ENCODE peak calls at places on chromosomes 2 and 18, in ten cellular contexts. One of them, this sample, is unnamed.

GRCh38 chr2:11405599-11406491 is 60.1 kb downstream of the E2F6 start:
- DNase-seq in CD8-positive, alpha-beta T cell: no peak
- DNase-seq in endothelial cell of umbilical vein: no peak
- DNase-seq in CD4-positive, alpha-beta T cell: no peak
- DNase-seq in WTC11: no peak
- DNase-seq in upper lobe of right lung: no peak
- DNase-seq in foreskin fibroblast: no peak
- DNase-seq in fibroblast of mammary gland: no peak
- DNase-seq in astrocyte of the spinal cord: peak
- DNase-seq in body of pancreas: no peak
- DNase-seq in this sample: no peak

GRCh38 chr2:240981871-240982800 is 16.3 kb upstream of the SNED1 start:
- DNase-seq in CD4-positive, alpha-beta T cell: no peak
- DNase-seq in endothelial cell of umbilical vein: no peak
- DNase-seq in upper lobe of right lung: no peak
- DNase-seq in foreskin fibroblast: no peak
- DNase-seq in fibroblast of mammary gland: no peak
- DNase-seq in WTC11: peak
- DNase-seq in astrocyte of the spinal cord: no peak
- DNase-seq in body of pancreas: no peak
- DNase-seq in CD8-positive, alpha-beta T cell: no peak
- DNase-seq in this sample: no peak

GRCh38 chr2:169141713-169142352 is 72.5 kb downstream of the DHRS9 start:
- DNase-seq in WTC11: peak
- DNase-seq in fibroblast of mammary gland: peak
- DNase-seq in upper lobe of right lung: no peak
- DNase-seq in endothelial cell of umbilical vein: peak
- DNase-seq in body of pancreas: peak
- DNase-seq in CD8-positive, alpha-beta T cell: peak
- DNase-seq in CD4-positive, alpha-beta T cell: peak
- DNase-seq in astrocyte of the spinal cord: peak
- DNase-seq in foreskin fibroblast: peak
- DNase-seq in this sample: peak

GRCh38 chr2:219628235-219628985 is 980 bp downstream of the SLC4A3 start:
- DNase-seq in body of pancreas: no peak
- DNase-seq in endothelial cell of umbilical vein: no peak
- DNase-seq in WTC11: no peak
- DNase-seq in foreskin fibroblast: no peak
- DNase-seq in CD8-positive, alpha-beta T cell: no peak
- DNase-seq in upper lobe of right lung: peak
- DNase-seq in fibroblast of mammary gland: no peak
- DNase-seq in CD4-positive, alpha-beta T cell: no peak
- DNase-seq in astrocyte of the spinal cord: no peak
- DNase-seq in this sample: no peak

GRCh38 chr2:12183032-12183431 is 436.6 kb downstream of the LPIN1 start:
- DNase-seq in upper lobe of right lung: no peak
- DNase-seq in endothelial cell of umbilical vein: no peak
- DNase-seq in WTC11: no peak
- DNase-seq in astrocyte of the spinal cord: no peak
- DNase-seq in CD8-positive, alpha-beta T cell: no peak
- DNase-seq in CD4-positive, alpha-beta T cell: no peak
- DNase-seq in foreskin fibroblast: no peak
- DNase-seq in body of pancreas: no peak
- DNase-seq in fibroblast of mammary gland: no peak
- DNase-seq in this sample: no peak

GRCh38 chr2:221323513-221323912 is 248.6 kb downstream of the EPHA4 start:
- DNase-seq in body of pancreas: no peak
- DNase-seq in WTC11: no peak
- DNase-seq in CD8-positive, alpha-beta T cell: no peak
- DNase-seq in upper lobe of right lung: no peak
- DNase-seq in astrocyte of the spinal cord: no peak
- DNase-seq in fibroblast of mammary gland: no peak
- DNase-seq in foreskin fibroblast: no peak
- DNase-seq in CD4-positive, alpha-beta T cell: no peak
- DNase-seq in endothelial cell of umbilical vein: no peak
- DNase-seq in this sample: no peak

GRCh38 chr2:73218298-73218697 is 4.3 kb downstream of the SMYD5 start:
- DNase-seq in body of pancreas: no peak
- DNase-seq in foreskin fibroblast: peak
- DNase-seq in fibroblast of mammary gland: peak
- DNase-seq in upper lobe of right lung: peak
- DNase-seq in endothelial cell of umbilical vein: no peak
- DNase-seq in astrocyte of the spinal cord: peak
- DNase-seq in WTC11: no peak
- DNase-seq in CD8-positive, alpha-beta T cell: no peak
- DNase-seq in CD4-positive, alpha-beta T cell: no peak
- DNase-seq in this sample: peak

GRCh38 chr2:120205901-120206581 is 17.2 kb downstream of the TMEM185B start:
- DNase-seq in astrocyte of the spinal cord: no peak
- DNase-seq in endothelial cell of umbilical vein: no peak
- DNase-seq in WTC11: peak
- DNase-seq in body of pancreas: no peak
- DNase-seq in CD4-positive, alpha-beta T cell: no peak
- DNase-seq in foreskin fibroblast: no peak
- DNase-seq in fibroblast of mammary gland: no peak
- DNase-seq in CD8-positive, alpha-beta T cell: no peak
- DNase-seq in upper lobe of right lung: no peak
- DNase-seq in this sample: peak

GRCh38 chr2:19711470-19712372 is 190.1 kb downstream of the TTC32 start:
- DNase-seq in foreskin fibroblast: peak
- DNase-seq in body of pancreas: peak
- DNase-seq in CD8-positive, alpha-beta T cell: no peak
- DNase-seq in fibroblast of mammary gland: peak
- DNase-seq in CD4-positive, alpha-beta T cell: no peak
- DNase-seq in astrocyte of the spinal cord: peak
- DNase-seq in upper lobe of right lung: no peak
- DNase-seq in endothelial cell of umbilical vein: peak
- DNase-seq in WTC11: peak
- DNase-seq in this sample: peak

GRCh38 chr2:118123561-118124232 is 35.4 kb downstream of the INSIG2 start:
- DNase-seq in CD4-positive, alpha-beta T cell: no peak
- DNase-seq in CD8-positive, alpha-beta T cell: no peak
- DNase-seq in endothelial cell of umbilical vein: peak
- DNase-seq in WTC11: no peak
- DNase-seq in foreskin fibroblast: peak
- DNase-seq in astrocyte of the spinal cord: peak
- DNase-seq in upper lobe of right lung: no peak
- DNase-seq in body of pancreas: peak
- DNase-seq in fibroblast of mammary gland: peak
- DNase-seq in this sample: peak

GRCh38 chr2:225122582-225123486 is 80.6 kb upstream of the DOCK10 start:
- DNase-seq in body of pancreas: peak
- DNase-seq in WTC11: peak
- DNase-seq in foreskin fibroblast: peak
- DNase-seq in CD8-positive, alpha-beta T cell: no peak
- DNase-seq in upper lobe of right lung: no peak
- DNase-seq in fibroblast of mammary gland: peak
- DNase-seq in CD4-positive, alpha-beta T cell: peak
- DNase-seq in astrocyte of the spinal cord: peak
- DNase-seq in endothelial cell of umbilical vein: peak
- DNase-seq in this sample: peak

GRCh38 chr18:52070295-52070756 is 269.7 kb upstream of the DCC start:
- DNase-seq in foreskin fibroblast: no peak
- DNase-seq in WTC11: no peak
- DNase-seq in astrocyte of the spinal cord: no peak
- DNase-seq in upper lobe of right lung: no peak
- DNase-seq in CD4-positive, alpha-beta T cell: no peak
- DNase-seq in CD8-positive, alpha-beta T cell: no peak
- DNase-seq in fibroblast of mammary gland: no peak
- DNase-seq in body of pancreas: no peak
- DNase-seq in endothelial cell of umbilical vein: no peak
- DNase-seq in this sample: no peak

GRCh38 chr2:219406861-219407230 is 11.3 kb upstream of the DES start:
- DNase-seq in fibroblast of mammary gland: peak
- DNase-seq in CD8-positive, alpha-beta T cell: no peak
- DNase-seq in astrocyte of the spinal cord: peak
- DNase-seq in CD4-positive, alpha-beta T cell: no peak
- DNase-seq in upper lobe of right lung: no peak
- DNase-seq in endothelial cell of umbilical vein: no peak
- DNase-seq in body of pancreas: no peak
- DNase-seq in WTC11: no peak
- DNase-seq in foreskin fibroblast: peak
- DNase-seq in this sample: no peak

GRCh38 chr2:175726213-175726612 is 275.9 kb downstream of the LNPK start:
- DNase-seq in foreskin fibroblast: peak
- DNase-seq in CD4-positive, alpha-beta T cell: no peak
- DNase-seq in fibroblast of mammary gland: peak
- DNase-seq in endothelial cell of umbilical vein: no peak
- DNase-seq in CD8-positive, alpha-beta T cell: no peak
- DNase-seq in body of pancreas: no peak
- DNase-seq in upper lobe of right lung: no peak
- DNase-seq in WTC11: no peak
- DNase-seq in astrocyte of the spinal cord: peak
- DNase-seq in this sample: peak

GRCh38 chr2:238835726-238836301 is 12.1 kb upstream of the TWIST2 start:
- DNase-seq in CD4-positive, alpha-beta T cell: no peak
- DNase-seq in upper lobe of right lung: no peak
- DNase-seq in endothelial cell of umbilical vein: no peak
- DNase-seq in foreskin fibroblast: no peak
- DNase-seq in astrocyte of the spinal cord: no peak
- DNase-seq in body of pancreas: no peak
- DNase-seq in WTC11: peak
- DNase-seq in fibroblast of mammary gland: no peak
- DNase-seq in CD8-positive, alpha-beta T cell: no peak
- DNase-seq in this sample: no peak

GRCh38 chr2:238843476-238843875 is 4.4 kb upstream of the TWIST2 start:
- DNase-seq in WTC11: no peak
- DNase-seq in CD4-positive, alpha-beta T cell: no peak
- DNase-seq in CD8-positive, alpha-beta T cell: no peak
- DNase-seq in body of pancreas: no peak
- DNase-seq in foreskin fibroblast: peak
- DNase-seq in astrocyte of the spinal cord: no peak
- DNase-seq in fibroblast of mammary gland: no peak
- DNase-seq in upper lobe of right lung: no peak
- DNase-seq in endothelial cell of umbilical vein: no peak
- DNase-seq in this sample: no peak

GRCh38 chr2:238841542-238842181 is 6.2 kb upstream of the TWIST2 start:
- DNase-seq in upper lobe of right lung: no peak
- DNase-seq in CD4-positive, alpha-beta T cell: no peak
- DNase-seq in foreskin fibroblast: peak
- DNase-seq in body of pancreas: no peak
- DNase-seq in fibroblast of mammary gland: no peak
- DNase-seq in CD8-positive, alpha-beta T cell: no peak
- DNase-seq in WTC11: no peak
- DNase-seq in astrocyte of the spinal cord: no peak
- DNase-seq in endothelial cell of umbilical vein: no peak
- DNase-seq in this sample: no peak

GRCh38 chr2:238838786-238839327 is 9.0 kb upstream of the TWIST2 start:
- DNase-seq in CD4-positive, alpha-beta T cell: no peak
- DNase-seq in upper lobe of right lung: no peak
- DNase-seq in body of pancreas: no peak
- DNase-seq in foreskin fibroblast: no peak
- DNase-seq in astrocyte of the spinal cord: no peak
- DNase-seq in endothelial cell of umbilical vein: no peak
- DNase-seq in CD8-positive, alpha-beta T cell: no peak
- DNase-seq in fibroblast of mammary gland: no peak
- DNase-seq in WTC11: no peak
- DNase-seq in this sample: no peak

DNA sequence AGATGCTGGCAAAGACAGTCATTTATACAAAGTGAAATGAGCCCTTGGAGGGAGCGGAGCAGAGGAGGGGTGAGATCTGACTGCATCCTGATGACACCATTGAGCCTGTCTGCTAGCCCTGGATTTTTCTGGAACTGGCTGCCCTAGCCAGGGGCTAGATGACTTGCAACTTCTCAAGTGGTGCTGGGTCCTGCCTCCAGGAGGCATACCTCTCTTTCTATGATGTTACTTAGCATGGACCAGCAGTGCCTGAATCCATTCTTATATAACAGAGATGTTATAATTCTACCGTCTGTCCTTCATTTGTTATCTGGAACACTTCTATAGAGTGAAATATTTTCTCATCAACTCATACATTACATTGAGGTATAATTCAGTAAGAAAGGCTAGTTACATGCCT is 8.5 kb upstream of the TWIST2 start:
- DNase-seq in WTC11: no peak
- DNase-seq in body of pancreas: no peak
- DNase-seq in endothelial cell of umbilical vein: peak
- DNase-seq in upper lobe of right lung: no peak
- DNase-seq in astrocyte of the spinal cord: no peak
- DNase-seq in CD8-positive, alpha-beta T cell: no peak
- DNase-seq in fibroblast of mammary gland: no peak
- DNase-seq in foreskin fibroblast: no peak
- DNase-seq in CD4-positive, alpha-beta T cell: no peak
- DNase-seq in this sample: peak
- TF ChIP-seq CTCF in WTC11: no peak
- TF ChIP-seq CTCF in body of pancreas: no peak
- TF ChIP-seq CTCF in endothelial cell of umbilical vein: peak
- TF ChIP-seq CTCF in upper lobe of right lung: no peak
- TF ChIP-seq CTCF in astrocyte of the spinal cord: no peak
- TF ChIP-seq CTCF in CD8-positive, alpha-beta T cell: no peak
- TF ChIP-seq CTCF in fibroblast of mammary gland: no peak
- TF ChIP-seq CTCF in foreskin fibroblast: no peak
- TF ChIP-seq CTCF in CD4-positive, alpha-beta T cell: no peak
- TF ChIP-seq CTCF in this sample: no peak

GRCh38 chr2:52144588-52144987 is 1112.7 kb upstream of the NRXN1 start:
- DNase-seq in CD8-positive, alpha-beta T cell: no peak
- DNase-seq in astrocyte of the spinal cord: no peak
- DNase-seq in WTC11: peak
- DNase-seq in body of pancreas: no peak
- DNase-seq in CD4-positive, alpha-beta T cell: no peak
- DNase-seq in foreskin fibroblast: no peak
- DNase-seq in upper lobe of right lung: no peak
- DNase-seq in fibroblast of mammary gland: peak
- DNase-seq in endothelial cell of umbilical vein: no peak
- DNase-seq in this sample: no peak
- TF ChIP-seq CTCF in CD8-positive, alpha-beta T cell: no peak
- TF ChIP-seq CTCF in astrocyte of the spinal cord: peak
- TF ChIP-seq CTCF in WTC11: no peak
- TF ChIP-seq CTCF in body of pancreas: no peak
- TF ChIP-seq CTCF in CD4-positive, alpha-beta T cell: no peak
- TF ChIP-seq CTCF in foreskin fibroblast: no peak
- TF ChIP-seq CTCF in upper lobe of right lung: no peak
- TF ChIP-seq CTCF in fibroblast of mammary gland: no peak
- TF ChIP-seq CTCF in endothelial cell of umbilical vein: no peak
- TF ChIP-seq CTCF in this sample: no peak

DNA sequence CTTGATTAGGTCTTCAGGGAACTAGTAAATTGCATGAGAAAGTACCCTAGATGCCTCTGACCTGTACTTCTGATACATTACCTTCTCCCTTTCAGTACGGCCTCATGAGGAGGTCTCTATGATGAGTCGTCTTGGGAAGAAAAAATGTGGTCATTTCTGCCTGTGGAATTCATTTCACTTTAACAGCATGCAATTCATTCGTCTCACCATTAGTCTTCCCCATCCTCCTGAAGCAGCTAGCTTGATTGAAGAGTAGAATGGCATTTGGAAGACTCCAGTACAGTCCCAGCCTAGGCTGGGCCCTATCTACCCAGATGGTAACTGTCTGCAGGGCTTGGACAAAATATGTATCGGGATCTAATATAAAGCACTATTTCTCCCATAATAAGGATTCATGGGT is 52.1 kb downstream of the TMX3 start:
- DNase-seq in foreskin fibroblast: peak
- DNase-seq in CD8-positive, alpha-beta T cell: no peak
- DNase-seq in upper lobe of right lung: no peak
- DNase-seq in fibroblast of mammary gland: peak
- DNase-seq in astrocyte of the spinal cord: peak
- DNase-seq in WTC11: no peak
- DNase-seq in body of pancreas: no peak
- DNase-seq in endothelial cell of umbilical vein: no peak
- DNase-seq in CD4-positive, alpha-beta T cell: no peak
- DNase-seq in this sample: peak
- TF ChIP-seq CTCF in foreskin fibroblast: no peak
- TF ChIP-seq CTCF in CD8-positive, alpha-beta T cell: no peak
- TF ChIP-seq CTCF in upper lobe of right lung: no peak
- TF ChIP-seq CTCF in fibroblast of mammary gland: peak
- TF ChIP-seq CTCF in astrocyte of the spinal cord: peak
- TF ChIP-seq CTCF in WTC11: no peak
- TF ChIP-seq CTCF in body of pancreas: no peak
- TF ChIP-seq CTCF in endothelial cell of umbilical vein: peak
- TF ChIP-seq CTCF in CD4-positive, alpha-beta T cell: no peak
- TF ChIP-seq CTCF in this sample: no peak

GRCh38 chr2:164065038-164065437 is 329.2 kb upstream of the FIGN start:
- DNase-seq in CD4-positive, alpha-beta T cell: no peak
- DNase-seq in body of pancreas: no peak
- DNase-seq in foreskin fibroblast: no peak
- DNase-seq in upper lobe of right lung: no peak
- DNase-seq in WTC11: no peak
- DNase-seq in CD8-positive, alpha-beta T cell: no peak
- DNase-seq in endothelial cell of umbilical vein: no peak
- DNase-seq in astrocyte of the spinal cord: no peak
- DNase-seq in fibroblast of mammary gland: no peak
- DNase-seq in this sample: no peak
- TF ChIP-seq CTCF in CD4-positive, alpha-beta T cell: no peak
- TF ChIP-seq CTCF in body of pancreas: no peak
- TF ChIP-seq CTCF in foreskin fibroblast: no peak
- TF ChIP-seq CTCF in upper lobe of right lung: no peak
- TF ChIP-seq CTCF in WTC11: no peak
- TF ChIP-seq CTCF in CD8-positive, alpha-beta T cell: no peak
- TF ChIP-seq CTCF in endothelial cell of umbilical vein: no peak
- TF ChIP-seq CTCF in astrocyte of the spinal cord: no peak
- TF ChIP-seq CTCF in fibroblast of mammary gland: no peak
- TF ChIP-seq CTCF in this sample: no peak

This sample was measured in MCF 10A.